ENCODE peak calls at places on chromosomes 12 and 14, in eight cellular contexts. One of them, this sample, is unnamed.

GRCh38 chr12:6662906-6663742 is at the start of gene ING4:
- DNase-seq in Panc1: peak
- DNase-seq in H1: peak
- DNase-seq in upper lobe of left lung: peak
- DNase-seq in HCT116: peak
- DNase-seq in transverse colon: peak
- DNase-seq in prostate gland: peak
- DNase-seq in GM12891: peak
- DNase-seq in this sample: peak

GRCh38 chr12:129934977-129935376 is 31.2 kb upstream of the TMEM132D start:
- DNase-seq in Panc1: no peak
- DNase-seq in H1: peak
- DNase-seq in upper lobe of left lung: no peak
- DNase-seq in HCT116: no peak
- DNase-seq in transverse colon: no peak
- DNase-seq in prostate gland: no peak
- DNase-seq in GM12891: no peak
- DNase-seq in this sample: no peak

GRCh38 chr12:94874086-94874985 is 129.2 kb downstream of the NDUFA12 start:
- DNase-seq in Panc1: no peak
- DNase-seq in H1: no peak
- DNase-seq in upper lobe of left lung: peak
- DNase-seq in HCT116: no peak
- DNase-seq in transverse colon: no peak
- DNase-seq in prostate gland: no peak
- DNase-seq in GM12891: no peak
- DNase-seq in this sample: no peak

GRCh38 chr12:19542606-19543005 is 103.3 kb downstream of the AEBP2 start:
- DNase-seq in Panc1: no peak
- DNase-seq in H1: no peak
- DNase-seq in upper lobe of left lung: no peak
- DNase-seq in HCT116: no peak
- DNase-seq in transverse colon: no peak
- DNase-seq in prostate gland: no peak
- DNase-seq in GM12891: no peak
- DNase-seq in this sample: no peak

GRCh38 chr12:93502802-93503623 is 35.7 kb downstream of the MRPL42 start:
- DNase-seq in Panc1: peak
- DNase-seq in H1: peak
- DNase-seq in upper lobe of left lung: no peak
- DNase-seq in HCT116: peak
- DNase-seq in transverse colon: peak
- DNase-seq in prostate gland: peak
- DNase-seq in GM12891: no peak
- DNase-seq in this sample: no peak

GRCh38 chr12:115384391-115384790 is 700.4 kb upstream of the TBX3 start:
- DNase-seq in Panc1: no peak
- DNase-seq in H1: no peak
- DNase-seq in upper lobe of left lung: no peak
- DNase-seq in HCT116: no peak
- DNase-seq in transverse colon: no peak
- DNase-seq in prostate gland: no peak
- DNase-seq in GM12891: no peak
- DNase-seq in this sample: no peak

GRCh38 chr12:109310247-109311125 is 1.4 kb upstream of the FOXN4 start:
- DNase-seq in Panc1: no peak
- DNase-seq in H1: peak
- DNase-seq in upper lobe of left lung: peak
- DNase-seq in HCT116: no peak
- DNase-seq in transverse colon: no peak
- DNase-seq in prostate gland: no peak
- DNase-seq in GM12891: no peak
- DNase-seq in this sample: no peak

GRCh38 chr12:32110942-32111341 is 4.3 kb downstream of the BICD1 start:
- DNase-seq in Panc1: no peak
- DNase-seq in H1: no peak
- DNase-seq in upper lobe of left lung: no peak
- DNase-seq in HCT116: no peak
- DNase-seq in transverse colon: no peak
- DNase-seq in prostate gland: no peak
- DNase-seq in GM12891: no peak
- DNase-seq in this sample: no peak

GRCh38 chr12:1870998-1871917 is 47.2 kb downstream of the CACNA2D4 start:
- DNase-seq in Panc1: no peak
- DNase-seq in H1: peak
- DNase-seq in upper lobe of left lung: no peak
- DNase-seq in HCT116: no peak
- DNase-seq in transverse colon: no peak
- DNase-seq in prostate gland: no peak
- DNase-seq in GM12891: no peak
- DNase-seq in this sample: no peak

GRCh38 chr14:99123208-99123870 is 148.7 kb downstream of the BCL11B start:
- DNase-seq in Panc1: no peak
- DNase-seq in H1: peak
- DNase-seq in upper lobe of left lung: no peak
- DNase-seq in HCT116: no peak
- DNase-seq in transverse colon: no peak
- DNase-seq in prostate gland: no peak
- DNase-seq in GM12891: no peak
- DNase-seq in this sample: no peak

GRCh38 chr12:123363385-123363742 is 1.3 kb downstream of the SBNO1 start:
- DNase-seq in Panc1: no peak
- DNase-seq in H1: no peak
- DNase-seq in upper lobe of left lung: no peak
- DNase-seq in HCT116: no peak
- DNase-seq in transverse colon: no peak
- DNase-seq in prostate gland: no peak
- DNase-seq in GM12891: peak
- DNase-seq in this sample: peak

GRCh38 chr12:123908884-123909807 is 63.5 kb downstream of the CCDC92 start:
- DNase-seq in Panc1: no peak
- DNase-seq in H1: no peak
- DNase-seq in upper lobe of left lung: no peak
- DNase-seq in HCT116: no peak
- DNase-seq in transverse colon: no peak
- DNase-seq in prostate gland: no peak
- DNase-seq in GM12891: no peak
- DNase-seq in this sample: no peak

GRCh38 chr14:93032301-93032929 is 83.3 kb downstream of the ITPK1 start:
- DNase-seq in Panc1: no peak
- DNase-seq in H1: no peak
- DNase-seq in upper lobe of left lung: no peak
- DNase-seq in HCT116: no peak
- DNase-seq in transverse colon: no peak
- DNase-seq in prostate gland: no peak
- DNase-seq in GM12891: no peak
- DNase-seq in this sample: no peak

GRCh38 chr12:39616666-39617065 is 2.9 kb downstream of the ABCD2 start:
- DNase-seq in Panc1: no peak
- DNase-seq in H1: no peak
- DNase-seq in upper lobe of left lung: no peak
- DNase-seq in HCT116: no peak
- DNase-seq in transverse colon: no peak
- DNase-seq in prostate gland: no peak
- DNase-seq in GM12891: no peak
- DNase-seq in this sample: no peak

GRCh38 chr12:12583510-12583909 is 20.8 kb upstream of the DUSP16 start:
- DNase-seq in Panc1: no peak
- DNase-seq in H1: no peak
- DNase-seq in upper lobe of left lung: no peak
- DNase-seq in HCT116: no peak
- DNase-seq in transverse colon: no peak
- DNase-seq in prostate gland: no peak
- DNase-seq in GM12891: no peak
- DNase-seq in this sample: no peak

GRCh38 chr14:65403231-65403630 is 9.3 kb upstream of the FUT8 start:
- DNase-seq in Panc1: no peak
- DNase-seq in H1: no peak
- DNase-seq in upper lobe of left lung: no peak
- DNase-seq in HCT116: no peak
- DNase-seq in transverse colon: no peak
- DNase-seq in prostate gland: no peak
- DNase-seq in GM12891: no peak
- DNase-seq in this sample: no peak

GRCh38 chr12:45464699-45465098 is 248.8 kb downstream of the ANO6 start:
- DNase-seq in Panc1: no peak
- DNase-seq in H1: no peak
- DNase-seq in upper lobe of left lung: no peak
- DNase-seq in HCT116: peak
- DNase-seq in transverse colon: no peak
- DNase-seq in prostate gland: no peak
- DNase-seq in GM12891: no peak
- DNase-seq in this sample: no peak

GRCh38 chr12:27504506-27504905 is 19.5 kb upstream of the PPFIBP1 start:
- DNase-seq in Panc1: no peak
- DNase-seq in H1: no peak
- DNase-seq in upper lobe of left lung: no peak
- DNase-seq in HCT116: no peak
- DNase-seq in transverse colon: no peak
- DNase-seq in prostate gland: no peak
- DNase-seq in GM12891: no peak
- DNase-seq in this sample: no peak

GRCh38 chr12:78392918-78393317 is 471.7 kb upstream of the SYT1 start:
- DNase-seq in Panc1: no peak
- DNase-seq in H1: no peak
- DNase-seq in upper lobe of left lung: no peak
- DNase-seq in HCT116: no peak
- DNase-seq in transverse colon: no peak
- DNase-seq in prostate gland: no peak
- DNase-seq in GM12891: no peak
- DNase-seq in this sample: no peak

GRCh38 chr14:104609666-104610065 is 5.1 kb upstream of the TMEM179 start:
- DNase-seq in Panc1: no peak
- DNase-seq in H1: no peak
- DNase-seq in upper lobe of left lung: no peak
- DNase-seq in HCT116: no peak
- DNase-seq in transverse colon: no peak
- DNase-seq in prostate gland: no peak
- DNase-seq in GM12891: no peak
- DNase-seq in this sample: no peak

GRCh38 chr12:70543444-70543843 is 93.8 kb downstream of the PTPRB start:
- DNase-seq in Panc1: peak
- DNase-seq in H1: no peak
- DNase-seq in upper lobe of left lung: no peak
- DNase-seq in HCT116: peak
- DNase-seq in transverse colon: no peak
- DNase-seq in prostate gland: no peak
- DNase-seq in GM12891: no peak
- DNase-seq in this sample: no peak

GRCh38 chr12:99915251-99916082 is 69.3 kb downstream of the ANKS1B start:
- DNase-seq in Panc1: no peak
- DNase-seq in H1: no peak
- DNase-seq in upper lobe of left lung: no peak
- DNase-seq in HCT116: no peak
- DNase-seq in transverse colon: no peak
- DNase-seq in prostate gland: no peak
- DNase-seq in GM12891: no peak
- DNase-seq in this sample: no peak

GRCh38 chr12:121227294-121227693 is 17.4 kb downstream of the P2RX4 start:
- DNase-seq in Panc1: no peak
- DNase-seq in H1: no peak
- DNase-seq in upper lobe of left lung: no peak
- DNase-seq in HCT116: no peak
- DNase-seq in transverse colon: peak
- DNase-seq in prostate gland: peak
- DNase-seq in GM12891: no peak
- DNase-seq in this sample: no peak
- TF ChIP-seq POLR2AphosphoS5 in Panc1: no peak
- TF ChIP-seq POLR2AphosphoS5 in H1: no peak
- TF ChIP-seq POLR2AphosphoS5 in upper lobe of left lung: no peak
- TF ChIP-seq POLR2AphosphoS5 in HCT116: no peak
- TF ChIP-seq POLR2AphosphoS5 in transverse colon: peak
- TF ChIP-seq POLR2AphosphoS5 in prostate gland: peak
- TF ChIP-seq POLR2AphosphoS5 in GM12891: no peak
- TF ChIP-seq POLR2AphosphoS5 in this sample: peak

GRCh38 chr12:49335955-49336644 is 888 bp downstream of the C1QL4 start:
- DNase-seq in Panc1: no peak
- DNase-seq in H1: peak
- DNase-seq in upper lobe of left lung: peak
- DNase-seq in HCT116: no peak
- DNase-seq in transverse colon: no peak
- DNase-seq in prostate gland: no peak
- DNase-seq in GM12891: no peak
- DNase-seq in this sample: no peak
- TF ChIP-seq POLR2AphosphoS5 in Panc1: no peak
- TF ChIP-seq POLR2AphosphoS5 in H1: no peak
- TF ChIP-seq POLR2AphosphoS5 in upper lobe of left lung: no peak
- TF ChIP-seq POLR2AphosphoS5 in HCT116: no peak
- TF ChIP-seq POLR2AphosphoS5 in transverse colon: no peak
- TF ChIP-seq POLR2AphosphoS5 in prostate gland: no peak
- TF ChIP-seq POLR2AphosphoS5 in GM12891: no peak
- TF ChIP-seq POLR2AphosphoS5 in this sample: no peak

GRCh38 chr14:103140316-103141109 is 17.3 kb downstream of the TNFAIP2 start:
- DNase-seq in Panc1: no peak
- DNase-seq in H1: no peak
- DNase-seq in upper lobe of left lung: no peak
- DNase-seq in HCT116: no peak
- DNase-seq in transverse colon: no peak
- DNase-seq in prostate gland: no peak
- DNase-seq in GM12891: no peak
- DNase-seq in this sample: no peak
- TF ChIP-seq POLR2AphosphoS5 in Panc1: no peak
- TF ChIP-seq POLR2AphosphoS5 in H1: no peak
- TF ChIP-seq POLR2AphosphoS5 in upper lobe of left lung: no peak
- TF ChIP-seq POLR2AphosphoS5 in HCT116: no peak
- TF ChIP-seq POLR2AphosphoS5 in transverse colon: no peak
- TF ChIP-seq POLR2AphosphoS5 in prostate gland: no peak
- TF ChIP-seq POLR2AphosphoS5 in GM12891: peak
- TF ChIP-seq POLR2AphosphoS5 in this sample: peak

DNA sequence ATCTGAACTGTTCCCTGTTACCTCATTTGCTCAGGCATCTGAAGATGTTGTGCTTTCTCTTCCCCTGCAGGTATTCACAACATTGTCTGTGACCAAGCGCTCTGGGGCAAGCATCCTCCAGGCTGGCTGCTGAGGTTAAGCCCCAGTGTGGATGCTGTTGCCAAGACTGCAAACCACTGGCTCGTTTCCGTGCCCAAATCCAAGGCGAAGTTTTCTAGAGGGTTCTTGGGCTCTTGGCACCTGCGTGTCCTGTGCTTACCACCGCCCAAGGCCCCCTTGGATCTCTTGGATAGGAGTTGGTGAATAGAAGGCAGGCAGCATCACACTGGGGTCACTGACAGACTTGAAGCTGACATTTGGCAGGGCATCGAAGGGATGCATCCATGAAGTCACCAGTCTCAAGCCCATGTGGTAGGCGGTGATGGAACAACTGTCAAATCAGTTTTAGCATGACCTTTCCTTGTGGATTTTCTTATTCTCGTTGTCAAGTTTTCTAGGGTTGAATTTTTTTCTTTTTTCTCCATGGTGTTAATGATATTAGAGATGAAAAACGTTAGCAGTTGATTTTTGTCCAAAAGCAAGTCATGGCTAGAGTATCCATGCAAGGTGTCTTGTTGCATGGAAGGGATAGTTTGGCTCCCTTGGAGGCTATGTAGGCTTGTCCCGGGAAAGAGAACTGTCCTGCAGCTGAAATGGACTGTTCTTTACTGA is 44.9 kb downstream of the EID3 start:
- DNase-seq in Panc1: no peak
- DNase-seq in H1: no peak
- DNase-seq in upper lobe of left lung: no peak
- DNase-seq in HCT116: no peak
- DNase-seq in transverse colon: no peak
- DNase-seq in prostate gland: no peak
- DNase-seq in GM12891: no peak
- DNase-seq in this sample: no peak
- TF ChIP-seq POLR2AphosphoS5 in Panc1: no peak
- TF ChIP-seq POLR2AphosphoS5 in H1: no peak
- TF ChIP-seq POLR2AphosphoS5 in upper lobe of left lung: no peak
- TF ChIP-seq POLR2AphosphoS5 in HCT116: peak
- TF ChIP-seq POLR2AphosphoS5 in transverse colon: no peak
- TF ChIP-seq POLR2AphosphoS5 in prostate gland: no peak
- TF ChIP-seq POLR2AphosphoS5 in GM12891: no peak
- TF ChIP-seq POLR2AphosphoS5 in this sample: no peak